ENCODE peak calls at places on chromosomes 16 and 17, in seven cellular contexts. V is uterus, L is Peyer's patch, U is upper lobe of right lung, A is cardiac fibroblast, T is NCI-H1930, Z is activated gamma-delta T cell treated with Interleukin-2 at 50 U/mL for 16 hours. D is an unnamed sample.

GRCh38 chr17:27905524-27906237 is 12.5 kb upstream of the LYRM9 start:
- DNase-seq in A (no peak), V (no peak), L (no peak), U (no peak), Z (no peak), T (no peak), D (no peak)

GRCh38 chr17:47702391-47702995 is 8.5 kb downstream of the TBKBP1 start:
- DNase-seq in V (no peak), A (no peak), Z (no peak), T (no peak), U (peak), L (no peak), D (no peak)

GRCh38 chr16:73002836-73003235 is 45.1 kb downstream of the ZFHX3 start:
- DNase-seq in Z (no peak), U (no peak), A (no peak), T (no peak), V (no peak), L (no peak), D (no peak)

GRCh38 chr16:88809676-88810165 is 2.0 kb downstream of the APRT start:
- DNase-seq in A (no peak), L (no peak), V (no peak), U (peak), Z (no peak), T (no peak), D (no peak)

GRCh38 chr16:48538746-48539484 is 71.1 kb downstream of the N4BP1 start:
- DNase-seq in V (no peak), U (no peak), L (peak), A (no peak), T (no peak), Z (no peak), D (no peak)

GRCh38 chr16:47726031-47726675 is 265.0 kb downstream of the PHKB start:
- DNase-seq in Z (no peak), V (no peak), L (no peak), U (no peak), T (no peak), A (peak), D (no peak)

GRCh38 chr16:64346080-64346479 is 775.8 kb downstream of the CDH11 start:
- DNase-seq in L (no peak), T (no peak), V (no peak), U (no peak), Z (no peak), A (no peak), D (no peak)

GRCh38 chr17:82869536-82869935 is 29.7 kb upstream of the ZNF750 start:
- DNase-seq in V (no peak), Z (no peak), A (no peak), U (no peak), T (no peak), L (no peak), D (no peak)

GRCh38 chr17:80364091-80364691 is 50.8 kb upstream of the ENDOV start:
- DNase-seq in U (no peak), L (no peak), T (peak), Z (no peak), V (no peak), A (peak), D (no peak)

GRCh38 chr17:72592242-72592966 is 471.6 kb downstream of the SOX9 start:
- DNase-seq in L (peak), T (peak), V (peak), Z (no peak), A (peak), U (peak), D (no peak)

GRCh38 chr16:81616321-81617020 is 162.6 kb upstream of the PLCG2 start:
- DNase-seq in V (peak), A (peak), T (no peak), Z (peak), U (peak), L (peak), D (peak)

GRCh38 chr16:24935336-24935735 is 79.8 kb downstream of the ARHGAP17 start:
- DNase-seq in L (peak), A (no peak), V (no peak), U (no peak), Z (no peak), T (no peak), D (no peak)

GRCh38 chr16:50844840-50845239 is 103.0 kb downstream of the CYLD start:
- DNase-seq in T (no peak), U (no peak), Z (no peak), V (no peak), L (no peak), A (no peak), D (no peak)

GRCh38 chr17:67246398-67246647 is 1.3 kb upstream of the HELZ start:
- DNase-seq in Z (no peak), A (no peak), V (no peak), T (no peak), L (no peak), U (no peak), D (no peak)

GRCh38 chr16:55470533-55471371 is 8.2 kb upstream of the MMP2 start:
- DNase-seq in U (no peak), L (no peak), Z (no peak), T (no peak), A (peak), V (no peak), D (no peak)

GRCh38 chr17:80795737-80796136 is 195.9 kb upstream of the CHMP6 start:
- DNase-seq in V (no peak), U (no peak), L (no peak), A (no peak), Z (no peak), T (no peak), D (no peak)

GRCh38 chr17:40516581-40517285 is 15.3 kb upstream of the TNS4 start:
- DNase-seq in Z (peak), A (peak), L (peak), V (peak), U (peak), T (no peak), D (peak)

GRCh38 chr17:80270836-80271235 is 10.2 kb downstream of the RNF213 start:
- DNase-seq in A (peak), Z (no peak), T (peak), L (no peak), U (no peak), V (no peak), D (peak)

GRCh38 chr17:17675416-17675815 is 5.8 kb upstream of the RAI1 start:
- DNase-seq in T (no peak), A (no peak), V (no peak), Z (no peak), L (no peak), U (no peak), D (no peak)

GRCh38 chr16:477287-477686 is 50.2 kb upstream of the CAPN15 start:
- DNase-seq in V (no peak), L (no peak), Z (no peak), T (no peak), U (no peak), A (no peak), D (no peak)

GRCh38 chr17:50817142-50817751 is 18.1 kb upstream of the WFIKKN2 start:
- DNase-seq in T (peak), U (peak), A (peak), L (peak), Z (peak), V (peak), D (peak)

GRCh38 chr17:499836-500543 is 147.4 kb upstream of the RPH3AL start:
- DNase-seq in L (no peak), T (no peak), A (no peak), V (no peak), U (no peak), Z (no peak), D (peak)

GRCh38 chr16:30609002-30609927 is 924 bp downstream of the ZNF689 start:
- DNase-seq in T (no peak), U (peak), L (peak), V (peak), A (peak), Z (peak), D (no peak)

GRCh38 chr17:29855686-29856085 is 74.3 kb downstream of the SSH2 start:
- DNase-seq in U (no peak), V (no peak), Z (no peak), T (no peak), A (peak), L (no peak), D (no peak)

GRCh38 chr17:55219939-55220338 is 44.8 kb upstream of the HLF start:
- DNase-seq in V (no peak), L (no peak), U (no peak), A (peak), Z (no peak), T (no peak), D (no peak)

GRCh38 chr17:50627782-50628601 is 6.7 kb upstream of the ABCC3 start:
- DNase-seq in Z (no peak), V (no peak), L (peak), T (no peak), A (no peak), U (no peak), D (no peak)

GRCh38 chr17:57940653-57941329 is 14.4 kb downstream of the CUEDC1 start:
- DNase-seq in Z (no peak), U (no peak), L (no peak), V (peak), T (no peak), A (no peak), D (no peak)

GRCh38 chr16:2779978-2780898 is 3.2 kb upstream of the ELOB start:
- DNase-seq in A (no peak), U (peak), T (no peak), Z (no peak), V (peak), L (peak), D (no peak)

GRCh38 chr17:9342225-9342624 is 233.4 kb downstream of the STX8 start:
- DNase-seq in Z (no peak), V (no peak), T (no peak), L (no peak), A (no peak), U (no peak), D (no peak)

GRCh38 chr17:43917348-43918025 is 10.2 kb upstream of the MPP2 start:
- DNase-seq in U (peak), V (peak), Z (peak), L (peak), T (no peak), A (peak), D (peak)

GRCh38 chr16:27529962-27530361 is 19.8 kb downstream of the GTF3C1 start:
- DNase-seq in U (no peak), Z (no peak), A (peak), T (no peak), L (no peak), V (no peak), D (no peak)

GRCh38 chr16:17369441-17369951 is 101.3 kb downstream of the XYLT1 start:
- DNase-seq in V (no peak), A (no peak), Z (peak), T (no peak), U (peak), L (peak), D (peak)

GRCh38 chr16:11316331-11317015 is 28.8 kb upstream of the RMI2 start:
- DNase-seq in V (no peak), Z (no peak), T (no peak), U (no peak), A (peak), L (no peak), D (no peak)